ENCODE peak calls at places on chromosomes 2 and 18, in nine cellular contexts. One of them, this sample, is unnamed.
A peak's percentile ranks its signal among the peaks of the same experiment; 100 is the strongest.

GRCh38 chr2:236884776-236885175 is 200.9 kb upstream of the COPS8 start:
- DNase-seq in astrocyte: no peak
- DNase-seq in adrenal gland: no peak
- DNase-seq in spleen: no peak
- DNase-seq in breast epithelium: no peak
- DNase-seq in heart left ventricle: no peak
- DNase-seq in PC-3: no peak
- DNase-seq in transverse colon: no peak
- DNase-seq in upper lobe of right lung: no peak
- DNase-seq in this sample: no peak

GRCh38 chr2:189555243-189555642 is 25.3 kb downstream of the SLC40A1 start:
- DNase-seq in upper lobe of right lung: no peak
- DNase-seq in transverse colon: no peak
- DNase-seq in PC-3: peak; percentile 76
- DNase-seq in adrenal gland: no peak
- DNase-seq in breast epithelium: no peak
- DNase-seq in spleen: no peak
- DNase-seq in heart left ventricle: no peak
- DNase-seq in astrocyte: no peak
- DNase-seq in this sample: no peak

GRCh38 chr2:97739020-97739892 is 25.9 kb downstream of the ZAP70 start:
- DNase-seq in heart left ventricle: no peak
- DNase-seq in breast epithelium: no peak
- DNase-seq in astrocyte: no peak
- DNase-seq in spleen: peak; percentile 71
- DNase-seq in transverse colon: no peak
- DNase-seq in adrenal gland: no peak
- DNase-seq in PC-3: no peak
- DNase-seq in upper lobe of right lung: peak; percentile 51
- DNase-seq in this sample: no peak

GRCh38 chr2:167826906-167827305 is 420.5 kb downstream of the STK39 start:
- DNase-seq in astrocyte: no peak
- DNase-seq in PC-3: no peak
- DNase-seq in upper lobe of right lung: no peak
- DNase-seq in heart left ventricle: no peak
- DNase-seq in transverse colon: no peak
- DNase-seq in spleen: no peak
- DNase-seq in breast epithelium: no peak
- DNase-seq in adrenal gland: no peak
- DNase-seq in this sample: no peak

GRCh38 chr2:152715854-152716428 is 1.3 kb downstream of the PRPF40A start:
- DNase-seq in upper lobe of right lung: no peak
- DNase-seq in astrocyte: no peak
- DNase-seq in heart left ventricle: no peak
- DNase-seq in spleen: no peak
- DNase-seq in PC-3: peak; percentile 53
- DNase-seq in transverse colon: no peak
- DNase-seq in breast epithelium: no peak
- DNase-seq in adrenal gland: no peak
- DNase-seq in this sample: no peak

GRCh38 chr2:60094450-60094929 is 459.0 kb downstream of the BCL11A start:
- DNase-seq in astrocyte: no peak
- DNase-seq in transverse colon: peak; percentile 25
- DNase-seq in upper lobe of right lung: no peak
- DNase-seq in PC-3: no peak
- DNase-seq in breast epithelium: no peak
- DNase-seq in heart left ventricle: no peak
- DNase-seq in adrenal gland: no peak
- DNase-seq in spleen: no peak
- DNase-seq in this sample: no peak

GRCh38 chr2:238095143-238095542 is 5.0 kb upstream of the ESPNL start:
- DNase-seq in spleen: no peak
- DNase-seq in PC-3: no peak
- DNase-seq in upper lobe of right lung: no peak
- DNase-seq in astrocyte: no peak
- DNase-seq in transverse colon: no peak
- DNase-seq in heart left ventricle: no peak
- DNase-seq in adrenal gland: no peak
- DNase-seq in breast epithelium: no peak
- DNase-seq in this sample: no peak

GRCh38 chr2:23482607-23483006 is 97.6 kb downstream of the KLHL29 start:
- DNase-seq in heart left ventricle: no peak
- DNase-seq in astrocyte: no peak
- DNase-seq in breast epithelium: no peak
- DNase-seq in PC-3: no peak
- DNase-seq in spleen: no peak
- DNase-seq in transverse colon: no peak
- DNase-seq in upper lobe of right lung: peak; percentile 2
- DNase-seq in adrenal gland: no peak
- DNase-seq in this sample: no peak

GRCh38 chr2:189409136-189409535 is 32.1 kb upstream of the WDR75 start:
- DNase-seq in transverse colon: no peak
- DNase-seq in PC-3: no peak
- DNase-seq in breast epithelium: no peak
- DNase-seq in adrenal gland: no peak
- DNase-seq in upper lobe of right lung: no peak
- DNase-seq in astrocyte: peak; percentile 26
- DNase-seq in spleen: no peak
- DNase-seq in heart left ventricle: no peak
- DNase-seq in this sample: no peak

GRCh38 chr2:54569745-54570296 is 113.7 kb downstream of the SPTBN1 start:
- DNase-seq in upper lobe of right lung: no peak
- DNase-seq in adrenal gland: no peak
- DNase-seq in breast epithelium: no peak
- DNase-seq in spleen: no peak
- DNase-seq in astrocyte: no peak
- DNase-seq in heart left ventricle: no peak
- DNase-seq in transverse colon: peak; percentile 79
- DNase-seq in PC-3: peak; percentile 48
- DNase-seq in this sample: no peak

GRCh38 chr2:7449287-7449686 is 532.1 kb downstream of the RNF144A start:
- DNase-seq in astrocyte: no peak
- DNase-seq in heart left ventricle: no peak
- DNase-seq in PC-3: no peak
- DNase-seq in breast epithelium: no peak
- DNase-seq in upper lobe of right lung: no peak
- DNase-seq in transverse colon: no peak
- DNase-seq in spleen: no peak
- DNase-seq in adrenal gland: no peak
- DNase-seq in this sample: no peak

GRCh38 chr2:37350034-37350433 is 5.6 kb downstream of the QPCT start:
- DNase-seq in breast epithelium: no peak
- DNase-seq in transverse colon: peak; percentile 53
- DNase-seq in spleen: no peak
- DNase-seq in PC-3: peak; percentile 26
- DNase-seq in adrenal gland: no peak
- DNase-seq in upper lobe of right lung: no peak
- DNase-seq in astrocyte: no peak
- DNase-seq in heart left ventricle: no peak
- DNase-seq in this sample: no peak

GRCh38 chr18:43620936-43621335 is 343.6 kb upstream of the SYT4 start:
- DNase-seq in PC-3: peak; percentile 50
- DNase-seq in spleen: no peak
- DNase-seq in astrocyte: peak; percentile 12
- DNase-seq in transverse colon: no peak
- DNase-seq in adrenal gland: no peak
- DNase-seq in breast epithelium: no peak
- DNase-seq in heart left ventricle: no peak
- DNase-seq in upper lobe of right lung: no peak
- DNase-seq in this sample: no peak

GRCh38 chr2:120607996-120608395 is 127.7 kb upstream of the GLI2 start:
- DNase-seq in upper lobe of right lung: peak; percentile 34
- DNase-seq in heart left ventricle: peak; percentile 36
- DNase-seq in adrenal gland: no peak
- DNase-seq in spleen: peak; percentile 51
- DNase-seq in astrocyte: no peak
- DNase-seq in PC-3: no peak
- DNase-seq in transverse colon: no peak
- DNase-seq in breast epithelium: no peak
- DNase-seq in this sample: peak; percentile 32

GRCh38 chr2:66679422-66679821 is 244.5 kb downstream of the MEIS1 start:
- DNase-seq in spleen: no peak
- DNase-seq in transverse colon: no peak
- DNase-seq in heart left ventricle: no peak
- DNase-seq in breast epithelium: no peak
- DNase-seq in upper lobe of right lung: no peak
- DNase-seq in PC-3: no peak
- DNase-seq in astrocyte: no peak
- DNase-seq in adrenal gland: no peak
- DNase-seq in this sample: no peak

GRCh38 chr2:222433381-222434173 is 9.2 kb downstream of the SGPP2 start:
- DNase-seq in PC-3: no peak
- DNase-seq in astrocyte: no peak
- DNase-seq in spleen: no peak
- DNase-seq in upper lobe of right lung: no peak
- DNase-seq in adrenal gland: no peak
- DNase-seq in breast epithelium: peak; percentile 20
- DNase-seq in transverse colon: peak; percentile 15
- DNase-seq in heart left ventricle: no peak
- DNase-seq in this sample: no peak

GRCh38 chr2:65436825-65437221 is 4.4 kb upstream of the SPRED2 start:
- DNase-seq in breast epithelium: no peak
- DNase-seq in astrocyte: no peak
- DNase-seq in PC-3: no peak
- DNase-seq in transverse colon: no peak
- DNase-seq in heart left ventricle: no peak
- DNase-seq in upper lobe of right lung: no peak
- DNase-seq in spleen: no peak
- DNase-seq in adrenal gland: no peak
- DNase-seq in this sample: no peak

GRCh38 chr2:166373951-166374350 is 1.8 kb downstream of the SCN9A start:
- DNase-seq in adrenal gland: no peak
- DNase-seq in PC-3: peak; percentile 97
- DNase-seq in heart left ventricle: no peak
- DNase-seq in upper lobe of right lung: no peak
- DNase-seq in breast epithelium: no peak
- DNase-seq in astrocyte: peak; percentile 77
- DNase-seq in transverse colon: peak; percentile 9
- DNase-seq in spleen: no peak
- DNase-seq in this sample: no peak

GRCh38 chr18:53457068-53457467 is 767.4 kb downstream of the MBD2 start:
- DNase-seq in upper lobe of right lung: no peak
- DNase-seq in heart left ventricle: no peak
- DNase-seq in PC-3: no peak
- DNase-seq in breast epithelium: no peak
- DNase-seq in spleen: no peak
- DNase-seq in astrocyte: peak; percentile 9
- DNase-seq in adrenal gland: no peak
- DNase-seq in transverse colon: no peak
- DNase-seq in this sample: no peak

GRCh38 chr2:41207578-41207977 is 755.7 kb upstream of the SLC8A1 start:
- DNase-seq in heart left ventricle: no peak
- DNase-seq in adrenal gland: no peak
- DNase-seq in astrocyte: no peak
- DNase-seq in breast epithelium: no peak
- DNase-seq in spleen: no peak
- DNase-seq in PC-3: peak; percentile 72
- DNase-seq in transverse colon: no peak
- DNase-seq in upper lobe of right lung: no peak
- DNase-seq in this sample: no peak

DNA sequence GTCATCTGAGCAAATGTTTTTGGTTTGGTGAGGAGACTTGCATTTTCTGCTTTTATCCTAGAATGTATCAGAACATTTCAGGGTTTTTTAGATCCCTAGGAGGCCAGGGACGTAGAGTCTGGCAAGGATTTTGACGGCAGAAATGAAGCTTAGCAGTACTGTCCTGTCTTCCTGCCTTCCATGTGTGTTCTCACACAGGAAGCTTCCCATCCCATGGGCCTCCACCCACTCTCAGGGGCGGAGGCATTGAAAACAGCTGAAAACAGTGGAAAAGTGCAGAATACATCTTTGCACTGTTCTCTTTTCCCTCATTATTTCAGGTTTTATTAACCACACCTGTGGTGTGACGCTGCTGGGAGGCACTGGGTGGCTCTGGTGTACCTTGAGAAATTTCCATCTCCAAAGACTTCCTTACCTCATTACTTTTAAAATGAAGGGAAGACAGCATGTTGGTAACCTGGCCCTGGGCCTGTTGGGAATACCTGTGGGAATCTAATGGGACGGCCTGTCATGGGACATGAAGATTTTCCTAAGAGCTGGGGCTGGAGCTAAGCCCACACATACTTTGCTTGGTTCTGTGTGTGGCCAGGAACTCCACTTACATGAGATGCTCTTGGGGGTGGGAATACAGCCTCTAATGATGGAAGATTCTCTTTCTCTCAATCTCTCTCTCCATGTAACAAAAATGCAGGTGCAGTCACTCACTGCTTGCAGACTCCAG is 20.5 kb downstream of the PCARE start:
- DNase-seq in spleen: no peak
- DNase-seq in astrocyte: no peak
- DNase-seq in heart left ventricle: no peak
- DNase-seq in adrenal gland: no peak
- DNase-seq in PC-3: peak; percentile 43
- DNase-seq in upper lobe of right lung: no peak
- DNase-seq in transverse colon: no peak
- DNase-seq in breast epithelium: peak; percentile 69
- DNase-seq in this sample: no peak
- TF ChIP-seq CTCF in spleen: no peak
- TF ChIP-seq CTCF in astrocyte: no peak
- TF ChIP-seq CTCF in heart left ventricle: no peak
- TF ChIP-seq CTCF in adrenal gland: no peak
- TF ChIP-seq CTCF in PC-3: peak; percentile 61
- TF ChIP-seq CTCF in upper lobe of right lung: no peak
- TF ChIP-seq CTCF in transverse colon: no peak
- TF ChIP-seq CTCF in breast epithelium: no peak
- TF ChIP-seq CTCF in this sample: no peak

GRCh38 chr2:129738799-129739198 is 240.7 kb upstream of the RAB6C start:
- DNase-seq in breast epithelium: no peak
- DNase-seq in transverse colon: no peak
- DNase-seq in upper lobe of right lung: no peak
- DNase-seq in spleen: no peak
- DNase-seq in adrenal gland: no peak
- DNase-seq in PC-3: no peak
- DNase-seq in astrocyte: no peak
- DNase-seq in heart left ventricle: no peak
- DNase-seq in this sample: no peak
- H3K27ac ChIP-seq in breast epithelium: no peak overlapping the region
- H3K27ac ChIP-seq in transverse colon: no peak overlapping the region
- H3K27ac ChIP-seq in upper lobe of right lung: no peak overlapping the region
- H3K27ac ChIP-seq in spleen: no peak overlapping the region
- H3K27ac ChIP-seq in adrenal gland: no peak overlapping the region
- H3K27ac ChIP-seq in PC-3: no peak overlapping the region
- H3K27ac ChIP-seq in astrocyte: no peak overlapping the region
- H3K27ac ChIP-seq in heart left ventricle: no peak overlapping the region
- H3K27ac ChIP-seq in this sample: no peak overlapping the region

GRCh38 chr18:61582205-61582710 is 249.0 kb downstream of the CDH20 start:
- DNase-seq in transverse colon: no peak
- DNase-seq in astrocyte: no peak
- DNase-seq in heart left ventricle: peak; percentile 67
- DNase-seq in upper lobe of right lung: no peak
- DNase-seq in adrenal gland: no peak
- DNase-seq in spleen: no peak
- DNase-seq in PC-3: no peak
- DNase-seq in breast epithelium: no peak
- DNase-seq in this sample: no peak
- TF ChIP-seq CTCF in transverse colon: peak; percentile 0
- TF ChIP-seq CTCF in astrocyte: no peak
- TF ChIP-seq CTCF in heart left ventricle: peak; percentile 52
- TF ChIP-seq CTCF in upper lobe of right lung: peak; percentile 4
- TF ChIP-seq CTCF in adrenal gland: peak; percentile 44
- TF ChIP-seq CTCF in spleen: no peak
- TF ChIP-seq CTCF in PC-3: no peak
- TF ChIP-seq CTCF in breast epithelium: no peak
- TF ChIP-seq CTCF in this sample: no peak

GRCh38 chr2:241811209-241811951 is 2.4 kb downstream of the NEU4 start:
- DNase-seq in astrocyte: no peak
- DNase-seq in spleen: no peak
- DNase-seq in breast epithelium: no peak
- DNase-seq in adrenal gland: no peak
- DNase-seq in heart left ventricle: peak; percentile 85
- DNase-seq in PC-3: no peak
- DNase-seq in upper lobe of right lung: peak; percentile 63
- DNase-seq in transverse colon: no peak
- DNase-seq in this sample: peak; percentile 46
- H3K27ac ChIP-seq in astrocyte: no peak overlapping the region
- H3K27ac ChIP-seq in spleen: no peak overlapping the region
- H3K27ac ChIP-seq in breast epithelium: no peak overlapping the region
- H3K27ac ChIP-seq in adrenal gland: no peak overlapping the region
- H3K27ac ChIP-seq in heart left ventricle: peak overlapping the region; percentile 73
- H3K27ac ChIP-seq in PC-3: no peak overlapping the region
- H3K27ac ChIP-seq in upper lobe of right lung: no peak overlapping the region
- H3K27ac ChIP-seq in transverse colon: no peak overlapping the region
- H3K27ac ChIP-seq in this sample: no peak overlapping the region